ENCODE peak calls at places on chromosomes 13 and 19, in ten cellular contexts. O, I, B, V, P, K, C, A, M and W are unnamed samples. For H3K36me3, the result is how much of the 10 kb centered on the place peaks cover.

GRCh38 chr19:43774103-43774939 is 6.5 kb downstream of the KCNN4 start:
- DNase-seq in M (peak), P (no peak), K (no peak), B (peak), A (peak), C (peak), O (no peak), V (peak), I (peak), W (no peak)

GRCh38 chr19:41597600-41598041 is 21.7 kb downstream of the CEACAM21 start:
- DNase-seq in V (no peak), K (no peak), A (peak), C (peak), P (peak), I (peak), B (peak), O (peak), M (peak), W (peak)

GRCh38 chr13:105990256-105990958 is 545.1 kb downstream of the EFNB2 start:
- DNase-seq in P (no peak), A (no peak), B (no peak), O (no peak), M (peak), C (peak), I (peak), V (no peak), K (no peak), W (no peak)

GRCh38 chr19:35224681-35225604 is 3.6 kb downstream of the FAM187B start:
- DNase-seq in M (no peak), C (no peak), B (no peak), A (no peak), P (no peak), O (no peak), V (no peak), I (no peak), K (no peak), W (no peak)

GRCh38 chr19:34766386-34766785 is 6.6 kb downstream of the ZNF599 start:
- DNase-seq in B (no peak), A (no peak), C (peak), P (no peak), I (no peak), V (no peak), K (no peak), O (no peak), M (peak), W (no peak)

GRCh38 chr19:43766755-43767043 is 11.9 kb upstream of the SMG9 start:
- DNase-seq in C (no peak), P (no peak), O (no peak), M (no peak), B (no peak), K (no peak), A (no peak), I (no peak), V (no peak), W (no peak)

GRCh38 chr13:90352763-90353162 is 994.7 kb upstream of the MIR17HG start:
- DNase-seq in K (no peak), V (no peak), P (no peak), M (no peak), A (no peak), O (no peak), I (no peak), B (no peak), C (no peak), W (no peak)

GRCh38 chr19:50431343-50432220 is 1.1 kb upstream of the MYBPC2 start:
- DNase-seq in O (peak), P (peak), V (peak), K (peak), I (peak), C (peak), A (peak), M (peak), B (peak), W (peak)

GRCh38 chr19:2618611-2619010 is 83.9 kb downstream of the GNG7 start:
- DNase-seq in A (peak), K (no peak), O (peak), P (no peak), I (peak), V (peak), C (no peak), M (peak), B (no peak), W (peak)

GRCh38 chr19:7301525-7301924 is 7.3 kb upstream of the INSR start:
- DNase-seq in C (no peak), B (no peak), A (no peak), K (no peak), O (no peak), M (no peak), V (no peak), I (no peak), P (no peak), W (no peak)

GRCh38 chr13:26498524-26499208 is 58.8 kb upstream of the WASF3 start:
- DNase-seq in A (no peak), O (no peak), B (no peak), K (no peak), V (no peak), I (peak), C (peak), P (no peak), M (peak), W (no peak)

GRCh38 chr19:50224986-50225747 is 21.7 kb downstream of the MYH14 start:
- DNase-seq in M (no peak), V (peak), P (no peak), O (no peak), I (no peak), C (no peak), K (no peak), A (no peak), B (no peak), W (no peak)

DNA sequence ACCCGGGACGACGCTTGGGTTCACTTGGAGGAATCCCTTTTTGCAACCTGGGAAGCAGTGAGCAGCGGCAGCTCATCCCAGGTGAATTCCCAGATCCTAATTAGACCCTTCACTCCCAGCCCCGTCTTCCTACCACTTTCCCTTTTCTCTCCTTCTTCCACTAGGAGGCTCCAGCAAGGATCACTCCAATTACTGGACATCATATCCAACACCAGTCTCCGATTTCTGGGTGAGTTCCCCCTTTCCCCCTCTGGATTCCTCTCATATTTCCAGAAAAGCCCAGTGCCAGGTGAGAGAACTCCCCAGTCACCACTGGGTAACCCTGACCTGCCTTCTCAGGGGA is 17.1 kb upstream of the ZSCAN4 start:
- DNase-seq in M (no peak), V (no peak), P (no peak), B (no peak), I (no peak), O (no peak), K (no peak), C (no peak), A (no peak), W (no peak)
- H3K36me3 ChIP-seq in M (under half), V (under half), P (under half), B (under half), I (under half), O (under half), K (under half), C (under half), A (under half), W (under half)

DNA sequence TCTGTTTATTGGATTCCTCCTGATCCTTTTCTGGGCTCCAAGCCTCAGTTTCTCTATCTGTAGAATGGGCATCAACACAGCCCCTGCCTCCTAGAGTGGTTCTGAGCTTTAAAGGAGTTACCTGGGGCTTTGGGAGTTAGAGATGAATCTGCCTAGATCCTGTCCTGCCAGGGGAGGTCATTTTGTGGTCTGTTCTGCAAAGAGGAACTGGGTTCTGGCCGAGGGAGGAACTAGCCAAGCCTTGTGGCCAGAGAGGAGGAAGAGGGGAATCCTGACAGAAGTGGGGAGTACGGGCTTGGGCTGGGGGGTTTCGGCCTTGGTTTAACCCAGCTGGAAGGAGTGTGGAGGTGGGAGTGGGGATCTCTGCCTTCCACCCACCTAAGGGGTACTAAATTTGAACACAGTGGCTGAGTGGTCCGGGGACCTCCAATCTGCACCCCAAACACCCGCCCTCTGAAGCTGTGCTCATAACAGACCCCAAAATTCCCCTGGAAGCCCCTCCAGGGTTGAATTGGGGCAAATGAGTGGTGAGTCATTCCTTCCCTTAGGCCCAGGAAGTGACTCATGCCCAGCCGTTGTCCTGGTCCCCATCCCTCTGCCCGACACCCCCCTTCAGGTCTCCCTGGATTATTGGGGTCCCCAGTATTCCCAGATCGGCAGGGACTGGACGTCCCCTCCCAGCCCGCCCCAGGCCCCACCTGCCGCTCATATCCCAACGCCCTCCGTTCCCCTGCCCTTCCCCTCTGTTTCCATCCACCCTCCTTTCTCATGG is 2.8 kb downstream of the ADGRE5 start:
- DNase-seq in V (no peak), A (no peak), P (no peak), M (peak), K (no peak), O (peak), I (peak), C (peak), B (peak), W (no peak)
- H3K4me3 ChIP-seq in V (peak), A (peak), P (peak), M (peak), K (peak), O (peak), I (no peak), C (no peak), B (peak), W (peak)

GRCh38 chr19:38723606-38724379 is 20.5 kb downstream of the CAPN12 start:
- DNase-seq in B (peak), A (no peak), I (no peak), C (no peak), K (no peak), P (no peak), O (no peak), M (no peak), V (peak), W (no peak)
- H3K27ac ChIP-seq in B (peak), A (peak), I (no peak), C (no peak), K (no peak), P (no peak), O (peak), M (no peak), V (peak), W (no peak)

DNA sequence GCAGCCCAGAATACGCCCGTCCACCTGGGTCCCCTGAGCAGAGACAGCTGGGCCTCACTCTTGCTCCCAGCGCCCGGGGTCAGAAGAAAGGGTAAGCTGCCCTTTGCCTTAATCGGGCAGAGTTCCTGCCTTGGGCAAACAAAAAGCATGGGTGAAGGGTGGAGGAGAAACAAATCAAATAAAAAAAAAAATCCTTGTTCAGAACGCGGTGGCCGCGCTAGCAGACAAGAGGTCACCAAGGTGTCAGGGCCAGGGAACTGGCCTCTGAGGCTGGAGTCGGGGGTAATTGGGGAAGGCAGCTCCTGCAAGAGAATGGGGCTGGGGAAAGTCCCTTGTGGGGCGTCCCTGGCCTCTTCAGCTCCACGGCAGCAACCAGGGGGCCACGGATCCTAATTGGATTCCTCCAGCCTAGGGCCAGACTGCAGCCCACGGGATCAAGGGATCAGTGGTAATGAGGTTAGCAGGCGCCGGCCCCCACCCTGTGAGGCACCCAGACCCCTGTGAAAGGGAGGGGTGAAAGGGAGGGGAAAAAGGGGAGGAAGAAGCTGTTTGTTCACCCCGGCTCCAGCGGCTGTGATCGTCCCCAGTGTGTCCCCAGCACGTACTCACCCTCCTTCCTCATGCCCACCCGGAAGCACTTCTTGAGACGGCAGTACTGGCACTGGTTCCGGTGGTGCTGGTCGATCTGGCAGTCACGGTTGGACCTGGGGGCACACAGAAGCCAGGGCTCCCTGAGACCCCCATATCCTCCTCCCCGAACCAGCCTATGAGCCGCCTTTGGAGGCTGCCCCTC is 5.5 kb downstream of the NR2F6 start:
- DNase-seq in C (no peak), B (no peak), A (no peak), O (no peak), V (no peak), M (no peak), P (no peak), I (no peak), K (no peak), W (no peak)
- H3K36me3 ChIP-seq in C (under half), B (under half), A (under half), O (under half), V (under half), M (under half), P (under half), I (under half), K (under half), W (under half)

DNA sequence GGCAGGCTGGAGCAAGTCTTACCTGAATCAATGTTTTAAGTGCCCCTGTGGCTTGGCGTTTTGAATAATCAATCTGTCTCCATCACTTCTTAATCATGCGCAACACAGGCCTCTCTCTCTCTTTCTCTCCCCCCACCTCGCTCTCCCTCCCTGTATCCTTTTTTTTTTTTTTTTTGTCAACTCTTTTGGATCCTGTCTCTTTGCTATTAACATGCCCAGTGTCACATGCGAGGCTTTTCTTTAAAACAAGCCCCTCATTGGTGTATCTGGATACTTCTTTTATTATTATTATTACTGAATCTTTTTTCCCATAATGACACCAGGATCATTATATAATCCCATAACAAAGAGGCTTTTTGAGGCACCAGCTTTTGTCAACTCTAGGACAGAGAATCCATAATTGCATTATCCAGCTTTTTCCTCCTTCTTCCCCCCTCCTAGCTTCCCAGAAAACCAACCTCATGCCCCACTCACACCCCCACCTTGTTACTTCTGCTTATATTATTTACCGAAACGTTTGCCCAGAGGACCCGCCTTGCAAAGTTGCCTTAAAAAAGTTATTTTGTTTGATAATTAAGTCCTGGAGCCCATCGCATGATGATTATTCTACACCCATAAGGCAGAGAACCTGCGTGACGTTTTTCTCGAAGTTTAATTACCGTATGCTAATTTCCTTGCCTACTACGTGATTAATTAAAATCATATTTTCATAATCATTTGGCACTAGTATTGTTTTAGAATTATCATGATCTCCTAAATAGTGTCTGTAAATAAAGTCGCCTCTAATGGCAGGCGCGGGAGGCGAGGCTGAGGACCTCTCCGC is 148.1 kb upstream of the ZNF536 start:
- DNase-seq in K (no peak), I (no peak), A (no peak), O (no peak), P (no peak), B (no peak), V (no peak), M (no peak), C (no peak), W (no peak)
- H3K4me3 ChIP-seq in K (no peak), I (no peak), A (peak), O (no peak), P (no peak), B (no peak), V (peak), M (peak), C (no peak), W (no peak)